ENCODE peak calls at places on chromosomes 12 and 14, in nine cellular contexts. One of them, this sample, is unnamed. For H3K9me3, the result is how much of the 10 kb centered on the place peaks cover.

GRCh38 chr14:70776197-70776596 is 33.1 kb downstream of the MAP3K9 start:
- DNase-seq in breast epithelium: no peak
- DNase-seq in prostate gland: no peak
- DNase-seq in SK-N-SH: no peak
- DNase-seq in suprapubic skin: no peak
- DNase-seq in K562: no peak
- DNase-seq in endothelial cell of umbilical vein: no peak
- DNase-seq in transverse colon: no peak
- DNase-seq in H1: no peak
- DNase-seq in this sample: no peak

GRCh38 chr12:65232490-65233077 is 45.9 kb upstream of the MSRB3 start:
- DNase-seq in SK-N-SH: peak
- DNase-seq in suprapubic skin: no peak
- DNase-seq in H1: no peak
- DNase-seq in prostate gland: no peak
- DNase-seq in endothelial cell of umbilical vein: peak
- DNase-seq in K562: no peak
- DNase-seq in transverse colon: no peak
- DNase-seq in breast epithelium: no peak
- DNase-seq in this sample: no peak

GRCh38 chr12:131018808-131019397 is 65.2 kb downstream of the ADGRD1 start:
- DNase-seq in breast epithelium: no peak
- DNase-seq in H1: no peak
- DNase-seq in SK-N-SH: no peak
- DNase-seq in prostate gland: no peak
- DNase-seq in transverse colon: no peak
- DNase-seq in K562: no peak
- DNase-seq in endothelial cell of umbilical vein: no peak
- DNase-seq in suprapubic skin: no peak
- DNase-seq in this sample: no peak

GRCh38 chr12:11877869-11878780 is 192.6 kb upstream of the BCL2L14 start:
- DNase-seq in H1: peak
- DNase-seq in suprapubic skin: no peak
- DNase-seq in transverse colon: peak
- DNase-seq in prostate gland: no peak
- DNase-seq in endothelial cell of umbilical vein: peak
- DNase-seq in breast epithelium: no peak
- DNase-seq in SK-N-SH: peak
- DNase-seq in K562: no peak
- DNase-seq in this sample: no peak

GRCh38 chr14:76346391-76347160 is 29.4 kb upstream of the ESRRB start:
- DNase-seq in transverse colon: no peak
- DNase-seq in SK-N-SH: no peak
- DNase-seq in prostate gland: no peak
- DNase-seq in endothelial cell of umbilical vein: no peak
- DNase-seq in suprapubic skin: peak
- DNase-seq in breast epithelium: no peak
- DNase-seq in K562: no peak
- DNase-seq in H1: no peak
- DNase-seq in this sample: no peak

GRCh38 chr12:6383572-6384498 is at the start of gene LTBR:
- DNase-seq in breast epithelium: peak
- DNase-seq in SK-N-SH: no peak
- DNase-seq in prostate gland: peak
- DNase-seq in K562: peak
- DNase-seq in suprapubic skin: peak
- DNase-seq in endothelial cell of umbilical vein: peak
- DNase-seq in H1: no peak
- DNase-seq in transverse colon: peak
- DNase-seq in this sample: no peak

GRCh38 chr12:63994704-63995103 is 150.2 kb downstream of the SRGAP1 start:
- DNase-seq in suprapubic skin: no peak
- DNase-seq in H1: no peak
- DNase-seq in transverse colon: no peak
- DNase-seq in breast epithelium: no peak
- DNase-seq in K562: no peak
- DNase-seq in prostate gland: no peak
- DNase-seq in SK-N-SH: peak
- DNase-seq in endothelial cell of umbilical vein: no peak
- DNase-seq in this sample: no peak

GRCh38 chr14:61750708-61751474 is 11.3 kb upstream of the SNAPC1 start:
- DNase-seq in H1: peak
- DNase-seq in SK-N-SH: peak
- DNase-seq in breast epithelium: peak
- DNase-seq in K562: peak
- DNase-seq in suprapubic skin: peak
- DNase-seq in prostate gland: peak
- DNase-seq in transverse colon: peak
- DNase-seq in endothelial cell of umbilical vein: peak
- DNase-seq in this sample: no peak

GRCh38 chr12:496736-497135 is 37.0 kb downstream of the B4GALNT3 start:
- DNase-seq in prostate gland: no peak
- DNase-seq in SK-N-SH: no peak
- DNase-seq in K562: no peak
- DNase-seq in H1: no peak
- DNase-seq in endothelial cell of umbilical vein: no peak
- DNase-seq in suprapubic skin: no peak
- DNase-seq in breast epithelium: no peak
- DNase-seq in transverse colon: no peak
- DNase-seq in this sample: no peak

GRCh38 chr12:29376118-29376517 is 4.9 kb downstream of the ERGIC2 start:
- DNase-seq in SK-N-SH: no peak
- DNase-seq in endothelial cell of umbilical vein: no peak
- DNase-seq in H1: no peak
- DNase-seq in breast epithelium: no peak
- DNase-seq in suprapubic skin: no peak
- DNase-seq in K562: no peak
- DNase-seq in prostate gland: no peak
- DNase-seq in transverse colon: no peak
- DNase-seq in this sample: no peak

GRCh38 chr12:29374913-29375312 is 6.1 kb downstream of the ERGIC2 start:
- DNase-seq in SK-N-SH: no peak
- DNase-seq in suprapubic skin: no peak
- DNase-seq in K562: no peak
- DNase-seq in breast epithelium: no peak
- DNase-seq in transverse colon: no peak
- DNase-seq in endothelial cell of umbilical vein: no peak
- DNase-seq in prostate gland: no peak
- DNase-seq in H1: no peak
- DNase-seq in this sample: no peak

GRCh38 chr12:29382251-29382650 is 1.3 kb upstream of the ERGIC2 start:
- DNase-seq in prostate gland: no peak
- DNase-seq in H1: no peak
- DNase-seq in transverse colon: no peak
- DNase-seq in SK-N-SH: no peak
- DNase-seq in endothelial cell of umbilical vein: no peak
- DNase-seq in K562: no peak
- DNase-seq in breast epithelium: no peak
- DNase-seq in suprapubic skin: no peak
- DNase-seq in this sample: no peak

DNA sequence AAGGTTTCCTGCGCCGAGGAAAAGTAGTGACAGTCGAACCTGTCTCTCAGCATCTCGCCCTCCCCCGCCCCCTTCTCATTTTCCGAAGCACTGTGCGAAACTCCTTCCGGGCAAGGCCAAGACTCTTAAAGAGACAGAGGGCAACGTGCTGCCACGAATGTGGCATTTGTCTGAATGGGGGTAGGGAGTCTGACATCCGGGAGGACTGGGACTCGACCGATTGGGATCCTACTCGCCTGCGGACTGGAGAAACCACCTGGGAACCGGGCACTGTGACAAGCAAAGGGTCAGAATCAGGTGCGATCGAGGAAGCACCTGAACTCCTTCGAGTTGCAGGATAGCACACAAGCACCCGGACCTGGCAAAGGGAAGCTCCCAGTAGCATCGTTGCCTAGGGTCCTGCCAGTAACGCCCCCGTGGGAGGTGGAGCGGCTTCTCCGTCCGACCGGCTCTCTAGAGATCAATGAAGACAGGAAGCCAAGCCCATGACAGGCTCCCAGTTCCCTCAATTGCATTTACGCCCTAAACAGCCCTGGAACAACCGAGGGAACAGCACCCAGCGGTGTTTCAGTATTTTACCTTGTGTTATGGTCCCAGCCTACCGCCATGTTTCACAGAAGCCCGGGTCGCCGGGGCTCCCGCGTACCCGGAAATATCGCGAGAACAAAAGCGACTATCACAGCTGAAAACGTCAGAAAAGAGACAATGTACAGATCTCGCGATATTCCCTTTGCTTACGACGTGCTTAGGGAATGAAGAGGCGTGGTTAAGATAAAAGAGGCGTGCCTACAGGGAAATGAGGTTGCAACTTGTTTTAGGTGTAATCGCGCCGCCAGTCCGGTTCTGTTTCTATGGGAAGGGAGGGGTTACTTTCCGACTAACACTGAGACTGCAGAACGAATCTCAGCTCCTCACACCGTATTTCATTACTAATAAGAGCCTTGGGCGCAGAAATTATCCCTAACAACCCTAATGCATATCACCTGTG is at the start of gene ERGIC2:
- DNase-seq in transverse colon: peak
- DNase-seq in endothelial cell of umbilical vein: peak
- DNase-seq in H1: peak
- DNase-seq in prostate gland: peak
- DNase-seq in SK-N-SH: peak
- DNase-seq in breast epithelium: peak
- DNase-seq in suprapubic skin: peak
- DNase-seq in K562: peak
- DNase-seq in this sample: peak
- TF ChIP-seq POLR2AphosphoS5 in transverse colon: peak
- TF ChIP-seq POLR2AphosphoS5 in endothelial cell of umbilical vein: peak
- TF ChIP-seq POLR2AphosphoS5 in H1: peak
- TF ChIP-seq POLR2AphosphoS5 in prostate gland: peak
- TF ChIP-seq POLR2AphosphoS5 in SK-N-SH: peak
- TF ChIP-seq POLR2AphosphoS5 in breast epithelium: no peak
- TF ChIP-seq POLR2AphosphoS5 in suprapubic skin: no peak
- TF ChIP-seq POLR2AphosphoS5 in K562: peak
- TF ChIP-seq POLR2AphosphoS5 in this sample: peak

GRCh38 chr14:82238649-82239048 is 705.0 kb upstream of the SEL1L start:
- DNase-seq in transverse colon: no peak
- DNase-seq in suprapubic skin: no peak
- DNase-seq in endothelial cell of umbilical vein: no peak
- DNase-seq in K562: no peak
- DNase-seq in prostate gland: no peak
- DNase-seq in H1: no peak
- DNase-seq in breast epithelium: no peak
- DNase-seq in SK-N-SH: no peak
- DNase-seq in this sample: no peak
- H3K9me3 ChIP-seq in transverse colon: under half
- H3K9me3 ChIP-seq in suprapubic skin: under half
- H3K9me3 ChIP-seq in endothelial cell of umbilical vein: under half
- H3K9me3 ChIP-seq in K562: under half
- H3K9me3 ChIP-seq in prostate gland: under half
- H3K9me3 ChIP-seq in H1: under half
- H3K9me3 ChIP-seq in breast epithelium: under half
- H3K9me3 ChIP-seq in SK-N-SH: under half
- H3K9me3 ChIP-seq in this sample: under half

GRCh38 chr12:4031703-4032291 is 158.6 kb upstream of the PARP11 start:
- DNase-seq in transverse colon: peak
- DNase-seq in breast epithelium: no peak
- DNase-seq in SK-N-SH: no peak
- DNase-seq in suprapubic skin: peak
- DNase-seq in endothelial cell of umbilical vein: peak
- DNase-seq in H1: no peak
- DNase-seq in prostate gland: peak
- DNase-seq in K562: no peak
- DNase-seq in this sample: no peak

GRCh38 chr12:4034926-4035325 is 161.7 kb upstream of the PARP11 start:
- DNase-seq in H1: no peak
- DNase-seq in K562: no peak
- DNase-seq in breast epithelium: no peak
- DNase-seq in endothelial cell of umbilical vein: no peak
- DNase-seq in suprapubic skin: no peak
- DNase-seq in transverse colon: no peak
- DNase-seq in prostate gland: no peak
- DNase-seq in SK-N-SH: no peak
- DNase-seq in this sample: no peak

GRCh38 chr12:4032906-4033628 is 159.9 kb upstream of the PARP11 start:
- DNase-seq in breast epithelium: no peak
- DNase-seq in SK-N-SH: no peak
- DNase-seq in transverse colon: no peak
- DNase-seq in K562: no peak
- DNase-seq in suprapubic skin: no peak
- DNase-seq in prostate gland: no peak
- DNase-seq in H1: no peak
- DNase-seq in endothelial cell of umbilical vein: no peak
- DNase-seq in this sample: no peak

GRCh38 chr12:4027412-4027811 is 154.2 kb upstream of the PARP11 start:
- DNase-seq in transverse colon: no peak
- DNase-seq in suprapubic skin: no peak
- DNase-seq in K562: no peak
- DNase-seq in prostate gland: no peak
- DNase-seq in SK-N-SH: no peak
- DNase-seq in H1: no peak
- DNase-seq in endothelial cell of umbilical vein: no peak
- DNase-seq in breast epithelium: no peak
- DNase-seq in this sample: no peak

GRCh38 chr12:4030938-4031702 is 157.9 kb upstream of the PARP11 start:
- DNase-seq in transverse colon: peak
- DNase-seq in prostate gland: peak
- DNase-seq in endothelial cell of umbilical vein: peak
- DNase-seq in suprapubic skin: peak
- DNase-seq in H1: peak
- DNase-seq in SK-N-SH: peak
- DNase-seq in K562: peak
- DNase-seq in breast epithelium: peak
- DNase-seq in this sample: peak
- TF ChIP-seq POLR2AphosphoS5 in transverse colon: peak
- TF ChIP-seq POLR2AphosphoS5 in prostate gland: peak
- TF ChIP-seq POLR2AphosphoS5 in endothelial cell of umbilical vein: peak
- TF ChIP-seq POLR2AphosphoS5 in suprapubic skin: peak
- TF ChIP-seq POLR2AphosphoS5 in H1: no peak
- TF ChIP-seq POLR2AphosphoS5 in SK-N-SH: no peak
- TF ChIP-seq POLR2AphosphoS5 in K562: no peak
- TF ChIP-seq POLR2AphosphoS5 in breast epithelium: no peak
- TF ChIP-seq POLR2AphosphoS5 in this sample: peak

DNA sequence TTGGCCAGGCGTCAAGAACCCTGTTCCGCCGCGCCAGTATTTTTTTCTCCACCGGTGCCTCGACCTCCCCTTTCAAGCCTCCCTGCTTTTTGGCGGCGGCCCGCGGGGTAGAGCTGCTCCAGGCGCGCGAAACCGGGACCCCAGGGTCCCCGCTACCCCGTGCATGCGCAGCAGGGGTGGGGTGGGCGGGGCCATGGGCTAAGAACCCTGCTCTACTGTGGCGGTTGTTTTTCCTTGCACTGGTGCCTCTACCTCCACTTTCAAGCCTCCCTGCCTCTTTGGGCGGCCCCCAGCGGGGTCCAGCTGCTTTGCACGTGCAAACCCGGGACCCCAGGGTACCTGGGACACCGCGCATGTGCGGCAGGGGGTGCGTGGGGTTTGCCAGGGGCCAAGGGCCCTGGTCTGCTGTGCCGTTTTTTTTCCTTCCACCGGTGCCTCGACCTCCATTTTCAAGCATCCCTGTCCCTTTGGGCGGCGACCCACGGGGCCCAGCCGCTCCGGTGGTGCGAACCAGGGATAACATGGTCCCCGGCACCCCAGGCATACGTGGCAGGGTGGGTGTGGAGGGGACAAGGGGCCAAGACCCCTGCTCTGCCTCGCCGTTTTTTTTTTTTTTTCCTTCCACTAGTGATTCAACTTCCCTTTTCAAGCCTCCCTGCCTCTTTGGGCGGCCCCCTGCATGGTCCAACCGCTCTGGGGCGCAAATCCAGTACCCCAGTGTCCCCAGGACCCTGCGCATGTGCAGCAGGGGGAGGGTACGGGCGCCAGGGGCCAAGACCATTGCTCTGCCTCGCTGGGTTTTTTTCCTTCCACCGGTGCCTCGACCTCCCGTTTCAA is 326.8 kb downstream of the ALG10 start:
- DNase-seq in breast epithelium: no peak
- DNase-seq in endothelial cell of umbilical vein: no peak
- DNase-seq in K562: peak
- DNase-seq in SK-N-SH: no peak
- DNase-seq in transverse colon: no peak
- DNase-seq in suprapubic skin: no peak
- DNase-seq in H1: no peak
- DNase-seq in prostate gland: no peak
- DNase-seq in this sample: no peak
- H3K9me3 ChIP-seq in breast epithelium: half or more
- H3K9me3 ChIP-seq in endothelial cell of umbilical vein: under half
- H3K9me3 ChIP-seq in K562: under half
- H3K9me3 ChIP-seq in SK-N-SH: under half
- H3K9me3 ChIP-seq in transverse colon: under half
- H3K9me3 ChIP-seq in suprapubic skin: half or more
- H3K9me3 ChIP-seq in H1: half or more
- H3K9me3 ChIP-seq in prostate gland: under half
- H3K9me3 ChIP-seq in this sample: under half